ENCODE peak calls at places on chromosomes 11 and 22, in six cellular contexts. R is cardiac muscle cell; J is OCI-LY7; T is CD4-positive, alpha-beta T cell; W is upper lobe of right lung; S is ovary. G is an unnamed sample.

GRCh38 chr11:110069158-110069737 is 23.9 kb upstream of the ZC3H12C start:
- DNase-seq in R (peak; percentile 78), J (no peak), T (no peak), W (no peak), S (peak; percentile 30), G (peak; percentile 14)

GRCh38 chr11:22079133-22079847 is 113.6 kb upstream of the ANO5 start:
- DNase-seq in R (no peak), J (no peak), T (no peak), W (no peak), S (no peak), G (no peak)

GRCh38 chr11:19311306-19312030 is 70.7 kb upstream of the E2F8 start:
- DNase-seq in R (peak; percentile 71), J (peak; percentile 58), T (no peak), W (no peak), S (peak; percentile 32), G (peak; percentile 72)

GRCh38 chr11:110759972-110760381 is 47.7 kb upstream of the ARHGAP20 start:
- DNase-seq in R (peak; percentile 88), J (no peak), T (no peak), W (no peak), S (no peak), G (no peak)

GRCh38 chr11:79249341-79249993 is 191.4 kb downstream of the TENM4 start:
- DNase-seq in R (no peak), J (no peak), T (no peak), W (no peak), S (no peak), G (no peak)

GRCh38 chr11:19597194-19597593 is 115.4 kb upstream of the NAV2 start:
- DNase-seq in R (peak; percentile 50), J (no peak), T (no peak), W (no peak), S (no peak), G (no peak)

GRCh38 chr22:17537155-17537554 is 26.1 kb upstream of the SLC25A18 start:
- DNase-seq in R (no peak), J (no peak), T (no peak), W (no peak), S (no peak), G (no peak)

GRCh38 chr11:125315088-125315740 is 150.7 kb downstream of the PKNOX2 start:
- DNase-seq in R (peak; percentile 73), J (no peak), T (no peak), W (no peak), S (peak; percentile 87), G (no peak)

GRCh38 chr11:119730347-119730613 is 1.3 kb upstream of the NECTIN1 start:
- DNase-seq in R (no peak), J (no peak), T (no peak), W (no peak), S (no peak), G (no peak)

GRCh38 chr11:86058360-86058759 is 10.5 kb downstream of the PICALM start:
- DNase-seq in R (no peak), J (no peak), T (no peak), W (no peak), S (no peak), G (no peak)

GRCh38 chr11:30016588-30017363 is at the start of gene KCNA4:
- DNase-seq in R (peak; percentile 53), J (no peak), T (no peak), W (peak; percentile 68), S (no peak), G (no peak)

GRCh38 chr22:37758698-37759097 is 49.0 kb upstream of the GCAT start:
- DNase-seq in R (no peak), J (no peak), T (no peak), W (no peak), S (no peak), G (no peak)

GRCh38 chr11:61442616-61443015 is 12.7 kb downstream of the SDHAF2 start:
- DNase-seq in R (no peak), J (no peak), T (no peak), W (no peak), S (no peak), G (no peak)

GRCh38 chr11:11814614-11815452 is 26.9 kb upstream of the USP47 start:
- DNase-seq in R (no peak), J (no peak), T (no peak), W (no peak), S (no peak), G (no peak)

GRCh38 chr11:126049159-126049558 is 13.5 kb downstream of the CDON start:
- DNase-seq in R (no peak), J (no peak), T (no peak), W (no peak), S (no peak), G (no peak)

GRCh38 chr22:48840112-48840949 is 987.3 kb downstream of the BRD1 start:
- DNase-seq in R (no peak), J (no peak), T (no peak), W (peak; percentile 57), S (no peak), G (peak; percentile 23)

GRCh38 chr22:19998232-19998951 is 18.2 kb downstream of the ARVCF start:
- DNase-seq in R (no peak), J (no peak), T (no peak), W (no peak), S (peak; percentile 15), G (no peak)

GRCh38 chr11:10382518-10382917 is 72.5 kb upstream of the AMPD3 start:
- DNase-seq in R (no peak), J (peak; percentile 57), T (no peak), W (no peak), S (no peak), G (no peak)

GRCh38 chr22:50175921-50176849 is 5.7 kb downstream of the PANX2 start:
- DNase-seq in R (no peak), J (no peak), T (no peak), W (no peak), S (no peak), G (no peak)

GRCh38 chr11:117924631-117925170 is 4.5 kb downstream of the TMPRSS13 start:
- DNase-seq in R (no peak), J (no peak), T (no peak), W (no peak), S (peak; percentile 8), G (no peak)

GRCh38 chr22:49671331-49672012 is 156.2 kb downstream of the BRD1 start:
- DNase-seq in R (no peak), J (no peak), T (no peak), W (peak; percentile 29), S (no peak), G (no peak)

GRCh38 chr11:102312656-102313055 is 4.6 kb upstream of the BIRC3 start:
- DNase-seq in R (no peak), J (no peak), T (no peak), W (no peak), S (no peak), G (no peak)

GRCh38 chr11:102306817-102307814 is 10.2 kb upstream of the BIRC3 start:
- DNase-seq in R (no peak), J (peak; percentile 72), T (peak; percentile 50), W (no peak), S (no peak), G (no peak)

GRCh38 chr11:102313225-102313940 is 3.9 kb upstream of the BIRC3 start:
- DNase-seq in R (peak; percentile 45), J (peak; percentile 30), T (no peak), W (no peak), S (no peak), G (no peak)

GRCh38 chr11:102306048-102306575 is 11.2 kb upstream of the BIRC3 start:
- DNase-seq in R (no peak), J (no peak), T (peak; percentile 37), W (peak; percentile 87), S (no peak), G (no peak)

GRCh38 chr11:102309621-102310541 is 7.4 kb upstream of the BIRC3 start:
- DNase-seq in R (no peak), J (no peak), T (no peak), W (no peak), S (no peak), G (no peak)
- TF ChIP-seq CTCF in R (no peak), J (peak; percentile 61), T (no peak), W (no peak), S (no peak), G (no peak)

GRCh38 chr11:133408402-133408801 is 123.9 kb downstream of the OPCML start:
- DNase-seq in R (no peak), J (no peak), T (no peak), W (no peak), S (no peak), G (no peak)

GRCh38 chr11:133399855-133400625 is 132.3 kb downstream of the OPCML start:
- DNase-seq in R (no peak), J (no peak), T (no peak), W (no peak), S (no peak), G (no peak)

GRCh38 chr11:133406493-133406892 is 125.8 kb downstream of the OPCML start:
- DNase-seq in R (no peak), J (no peak), T (no peak), W (no peak), S (no peak), G (no peak)

GRCh38 chr11:133402551-133402950 is 129.8 kb downstream of the OPCML start:
- DNase-seq in R (no peak), J (no peak), T (no peak), W (no peak), S (no peak), G (no peak)

DNA sequence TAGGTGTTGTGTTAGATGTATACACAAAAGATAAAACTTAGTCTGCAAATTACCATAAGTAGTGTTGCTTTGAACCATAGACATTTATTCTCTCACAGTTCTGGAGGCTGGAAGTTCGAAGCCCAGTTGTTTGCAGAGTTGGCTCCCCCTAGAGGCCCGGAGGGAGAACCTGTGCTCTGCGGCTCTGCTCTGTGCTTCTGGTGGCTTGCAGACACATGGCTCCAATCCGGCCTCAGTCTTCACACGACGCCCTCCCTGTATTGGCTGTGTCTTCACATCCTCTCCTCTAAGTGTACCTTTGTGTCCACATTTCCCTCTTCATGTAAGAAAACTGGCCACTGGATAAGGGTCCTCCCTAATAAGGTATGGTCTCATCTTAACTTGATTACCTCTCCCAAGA is 128.4 kb downstream of the OPCML start:
- DNase-seq in R (no peak), J (peak; percentile 13), T (no peak), W (no peak), S (no peak), G (no peak)
- TF ChIP-seq CTCF in R (no peak), J (peak; percentile 72), T (no peak), W (peak; percentile 9), S (no peak), G (no peak)

GRCh38 chr11:8682219-8683114 is at the start of the genes RPL27A and TRIM66:
- DNase-seq in R (peak; percentile 97), J (peak; percentile 97), T (peak; percentile 98), W (peak; percentile 99), S (peak; percentile 100), G (peak; percentile 99)
- TF ChIP-seq CTCF in R (no peak), J (no peak), T (no peak), W (no peak), S (peak; percentile 52), G (peak; percentile 51)

DNA sequence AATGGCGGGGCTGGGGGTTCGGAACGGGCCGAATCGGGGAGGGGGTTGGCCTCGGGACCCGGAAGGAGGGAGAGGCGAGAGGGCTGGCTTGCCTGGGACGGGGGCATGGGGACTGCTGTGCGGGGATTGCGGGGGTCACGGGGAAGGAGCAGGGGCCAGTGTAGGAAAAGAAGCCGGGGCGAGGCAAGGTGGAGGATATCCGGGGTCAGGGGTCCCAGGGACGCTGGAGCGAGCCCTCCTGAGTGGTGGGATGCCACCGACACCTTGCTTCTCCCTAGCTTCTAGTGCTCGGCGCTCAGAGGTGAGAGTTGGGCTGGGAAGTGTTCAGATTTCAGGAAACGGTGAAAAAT is 426 bp upstream of the GDPD5 start:
- DNase-seq in R (no peak), J (no peak), T (no peak), W (no peak), S (no peak), G (no peak)
- TF ChIP-seq CTCF in R (no peak), J (no peak), T (no peak), W (no peak), S (no peak), G (no peak)

G was measured in dorsolateral prefrontal cortex.